ENCODE peak calls at places on chromosomes 11 and 22, in seven cellular contexts. X is H9, A is stomach, C is adrenal gland, U is fibroblast of the conjunctiva, Y is HT-29, O is SJSA1. L is an unnamed sample.
A peak's percentile ranks its signal among the peaks of the same experiment; 100 is the strongest.

GRCh38 chr22:26677217-26677616 is 19.8 kb downstream of the MIAT start:
- DNase-seq in X (no peak), A (no peak), C (no peak), U (no peak), Y (no peak), O (no peak), L (no peak)

GRCh38 chr11:77244277-77245014 is 57.0 kb downstream of the GDPD4 start:
- DNase-seq in X (no peak), A (no peak), C (no peak), U (peak; percentile 41), Y (peak; percentile 70), O (peak; percentile 34), L (peak; percentile 49)

GRCh38 chr22:37690901-37691504 is 4.9 kb downstream of the NOL12 start:
- DNase-seq in X (no peak), A (no peak), C (peak; percentile 89), U (no peak), Y (no peak), O (no peak), L (no peak)

GRCh38 chr11:36033082-36033751 is 89.4 kb downstream of the LDLRAD3 start:
- DNase-seq in X (peak; percentile 46), A (no peak), C (no peak), U (no peak), Y (no peak), O (no peak), L (no peak)

GRCh38 chr11:66082936-66083698 is 13.0 kb downstream of the PACS1 start:
- DNase-seq in X (no peak), A (no peak), C (peak; percentile 29), U (no peak), Y (peak; percentile 75), O (peak; percentile 43), L (no peak)

GRCh38 chr11:1165256-1166041 is 7.7 kb downstream of the MUC5AC start:
- DNase-seq in X (no peak), A (peak; percentile 24), C (no peak), U (no peak), Y (no peak), O (no peak), L (no peak)

GRCh38 chr22:43488031-43488892 is 76.4 kb downstream of the MPPED1 start:
- DNase-seq in X (no peak), A (no peak), C (no peak), U (no peak), Y (no peak), O (no peak), L (no peak)

GRCh38 chr11:34866375-34866774 is 49.8 kb downstream of the APIP start:
- DNase-seq in X (no peak), A (no peak), C (no peak), U (peak; percentile 53), Y (no peak), O (no peak), L (no peak)

GRCh38 chr11:73957654-73958361 is 7.0 kb downstream of the DNAJB13 start:
- DNase-seq in X (no peak), A (no peak), C (no peak), U (no peak), Y (no peak), O (no peak), L (no peak)